ENCODE peak calls at places on chromosomes 1 and 21, in eight cellular contexts. V is GM12864, H is AG04449, S is GM20000, L is mammary epithelial cell, O is right atrium auricular region, G is spleen, F is progenitor cell of endocrine pancreas. N is an unnamed sample.

GRCh38 chr1:6485937-6486250 is 5.6 kb downstream of the PLEKHG5 start:
- DNase-seq in V (no peak), S (no peak), O (no peak), L (no peak), G (no peak), F (no peak), H (no peak), N (no peak)

GRCh38 chr1:27557596-27558340 is 46.2 kb downstream of the AHDC1 start:
- DNase-seq in S (no peak), O (no peak), H (no peak), F (no peak), V (no peak), G (no peak), L (peak; percentile 87), N (no peak)

GRCh38 chr1:163315773-163316374 is 5.9 kb upstream of the NUF2 start:
- DNase-seq in G (no peak), L (peak; percentile 10), O (no peak), S (peak; percentile 5), F (no peak), H (no peak), V (no peak), N (peak; percentile 41)

GRCh38 chr1:16205333-16205671 is 7.2 kb downstream of the ARHGEF19 start:
- DNase-seq in O (no peak), F (no peak), H (no peak), G (peak; percentile 82), L (no peak), S (no peak), V (no peak), N (no peak)

GRCh38 chr1:87968259-87968955 is 639.7 kb downstream of the LMO4 start:
- DNase-seq in H (no peak), L (no peak), V (no peak), S (no peak), G (no peak), F (no peak), O (peak; percentile 79), N (peak; percentile 6)

GRCh38 chr1:234779160-234779538 is 169.2 kb upstream of the IRF2BP2 start:
- DNase-seq in O (peak; percentile 60), S (peak; percentile 19), V (no peak), L (no peak), F (no peak), H (no peak), G (peak; percentile 81), N (no peak)

GRCh38 chr1:1093610-1093943 is 19.5 kb upstream of the RNF223 start:
- DNase-seq in V (no peak), H (no peak), G (no peak), O (no peak), S (no peak), L (no peak), F (no peak), N (no peak)

GRCh38 chr1:9121891-9122409 is 7.0 kb downstream of the GPR157 start:
- DNase-seq in S (peak; percentile 77), H (no peak), L (no peak), F (no peak), V (peak; percentile 59), G (no peak), O (no peak), N (no peak)

GRCh38 chr1:6008696-6009095 is 16.5 kb upstream of the NPHP4 start:
- DNase-seq in H (no peak), V (no peak), O (no peak), F (no peak), G (peak; percentile 46), S (no peak), L (no peak), N (no peak)

GRCh38 chr1:19452221-19452663 is 33.1 kb downstream of the CAPZB start:
- DNase-seq in G (no peak), H (no peak), O (peak; percentile 84), F (no peak), S (no peak), V (no peak), L (no peak), N (no peak)

GRCh38 chr21:31887596-31887920 is 14.7 kb downstream of the HUNK start:
- DNase-seq in L (no peak), G (no peak), F (no peak), S (no peak), O (no peak), H (no peak), V (no peak), N (no peak)

GRCh38 chr1:87017994-87018672 is 103.7 kb downstream of the HS2ST1 start:
- DNase-seq in G (no peak), L (no peak), V (no peak), F (no peak), O (no peak), H (no peak), S (no peak), N (no peak)

GRCh38 chr1:185440877-185441276 is 123.8 kb upstream of the IVNS1ABP start:
- DNase-seq in G (no peak), V (no peak), L (no peak), S (no peak), F (no peak), O (no peak), H (no peak), N (no peak)

GRCh38 chr21:32978346-32979270 is 47.1 kb upstream of the OLIG2 start:
- DNase-seq in L (no peak), V (no peak), H (no peak), S (no peak), F (no peak), G (no peak), O (no peak), N (peak; percentile 60)

GRCh38 chr21:35204125-35204524 is 155.0 kb upstream of the RUNX1 start:
- DNase-seq in H (no peak), G (no peak), F (no peak), O (no peak), V (no peak), L (no peak), S (no peak), N (no peak)

GRCh38 chr21:35203093-35204021 is 154.3 kb upstream of the RUNX1 start:
- DNase-seq in S (no peak), F (no peak), H (no peak), V (no peak), L (no peak), G (no peak), O (no peak), N (no peak)

GRCh38 chr21:35206141-35207125 is 157.3 kb upstream of the RUNX1 start:
- DNase-seq in H (no peak), G (no peak), O (no peak), S (peak; percentile 37), L (peak; percentile 65), F (no peak), V (peak; percentile 33), N (no peak)

GRCh38 chr21:35207322-35207721 is 158.2 kb upstream of the RUNX1 start:
- DNase-seq in H (no peak), G (no peak), S (no peak), O (no peak), V (no peak), L (no peak), F (no peak), N (no peak)

DNA sequence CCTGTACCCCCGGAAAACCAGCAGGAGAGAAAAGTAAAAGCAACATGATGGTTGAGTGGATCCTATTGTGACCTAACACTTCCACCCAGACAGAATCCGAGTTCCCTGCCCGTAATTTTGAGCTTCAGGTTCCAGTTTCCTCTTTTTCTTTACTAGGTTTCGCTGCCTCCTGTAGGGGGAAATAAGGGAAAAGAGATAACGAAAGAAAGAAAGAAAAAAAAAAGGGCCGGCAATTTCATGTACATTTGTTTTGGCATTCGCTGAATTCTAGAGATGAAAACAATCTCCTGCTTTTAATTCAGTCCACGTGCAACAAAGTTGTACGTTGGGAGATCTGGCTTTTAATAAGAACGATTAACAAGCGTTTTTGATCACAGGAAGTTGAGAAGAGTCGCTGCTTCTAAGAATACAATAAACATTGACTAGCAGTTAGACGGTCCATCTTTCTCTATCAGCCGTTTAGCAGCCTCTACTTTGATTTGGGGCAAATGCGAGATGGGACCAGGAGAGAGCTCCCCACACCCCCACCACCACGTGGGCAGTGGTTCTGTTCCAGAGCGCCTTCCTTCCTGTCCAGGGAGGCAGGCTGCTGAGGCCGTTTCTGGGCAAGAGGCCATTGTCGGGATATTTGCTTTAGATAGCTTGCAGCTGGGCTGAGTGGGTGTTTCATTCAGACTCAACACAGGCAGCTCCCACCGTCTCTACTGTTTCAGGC is 155.9 kb upstream of the RUNX1 start:
- DNase-seq in V (no peak), G (peak; percentile 78), L (no peak), O (peak; percentile 79), H (peak; percentile 56), F (no peak), S (peak; percentile 24), N (no peak)
- TF ChIP-seq CTCF in V (no peak), G (peak; percentile 17), L (no peak), O (peak; percentile 24), H (no peak), F (no peak), S (no peak), N (no peak)

GRCh38 chr1:202324646-202325045 is 17.1 kb downstream of the UBE2T start:
- DNase-seq in H (no peak), S (no peak), F (no peak), L (no peak), G (no peak), V (no peak), O (no peak), N (no peak)

GRCh38 chr1:202333861-202334260 is 7.9 kb downstream of the UBE2T start:
- DNase-seq in G (no peak), O (no peak), V (no peak), S (no peak), F (no peak), L (no peak), H (no peak), N (no peak)

DNA sequence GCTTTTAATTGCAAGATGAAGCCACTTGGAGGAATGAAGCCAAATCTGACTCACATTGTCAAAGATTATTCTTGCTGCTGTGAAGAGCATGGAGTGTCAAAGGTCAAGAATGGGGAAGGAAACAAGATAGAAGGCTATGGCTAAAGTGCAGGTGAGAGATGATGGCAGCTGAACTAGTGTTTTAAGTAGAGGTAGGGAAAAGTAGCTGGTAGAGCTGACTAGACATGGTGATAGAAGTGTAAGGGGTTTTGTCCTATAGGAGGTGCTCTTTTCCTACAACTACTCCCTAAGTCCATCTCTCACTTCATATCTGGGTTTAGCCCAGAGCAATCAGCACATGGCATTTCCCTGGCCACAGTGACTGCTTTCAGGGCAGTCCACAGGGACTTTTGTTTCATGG is 11.8 kb downstream of the UBE2T start:
- DNase-seq in G (no peak), L (no peak), H (no peak), S (no peak), V (no peak), O (no peak), F (no peak), N (no peak)
- TF ChIP-seq CTCF in G (no peak), L (no peak), H (no peak), S (no peak), V (peak; percentile 18), O (no peak), F (no peak), N (no peak)

DNA sequence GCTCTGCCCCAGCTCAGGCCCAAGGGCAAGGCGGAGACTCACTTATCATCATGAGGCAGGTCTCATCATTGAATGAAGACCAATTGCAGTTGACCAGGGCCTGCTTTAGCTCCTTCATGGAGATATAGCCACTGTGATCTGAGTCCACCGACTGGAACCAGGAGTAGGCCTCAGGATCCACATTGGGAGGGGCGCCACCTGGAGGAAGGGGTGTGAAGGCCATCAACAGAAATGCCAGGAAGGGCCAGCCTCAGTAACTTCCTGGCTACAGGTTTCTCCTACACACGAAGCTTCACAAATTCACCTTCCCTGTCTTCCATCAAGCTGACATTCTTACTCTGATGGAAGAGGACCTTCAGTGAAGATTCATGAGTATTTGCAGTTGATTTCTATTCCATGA is 11.6 kb downstream of the PEF1 start:
- DNase-seq in O (no peak), H (no peak), V (no peak), L (no peak), S (no peak), G (no peak), F (no peak), N (no peak)
- TF ChIP-seq CTCF in O (peak; percentile 44), H (peak; percentile 45), V (peak; percentile 62), L (peak; percentile 75), S (no peak), G (peak; percentile 22), F (peak; percentile 44), N (peak; percentile 50)

GRCh38 chr1:37085393-37085792 is 51.1 kb upstream of the GRIK3 start:
- DNase-seq in G (no peak), L (no peak), S (no peak), F (no peak), V (no peak), O (no peak), H (no peak), N (no peak)
- TF ChIP-seq CTCF in G (no peak), L (no peak), S (no peak), F (peak; percentile 50), V (peak; percentile 20), O (no peak), H (no peak), N (no peak)

N was measured in neural crest cell.